ENCODE peak calls at places on chromosomes 11 and 22, in five cellular contexts. Q is choroid plexus epithelial cell, L is RPMI7951, H is lower leg skin, C is glomerular endothelial cell. J is an unnamed sample.

GRCh38 chr22:37077802-37078448 is 26.4 kb downstream of the KCTD17 start:
- DNase-seq in C (no peak), H (no peak), L (peak), Q (peak), J (peak)

GRCh38 chr22:50627452-50627913 is 469 bp downstream of the ARSA start:
- DNase-seq in C (no peak), L (peak), H (no peak), Q (no peak), J (no peak)

GRCh38 chr11:17748761-17749721 is 14.5 kb downstream of the KCNC1 start:
- DNase-seq in H (no peak), Q (no peak), C (no peak), L (no peak), J (no peak)

GRCh38 chr11:465896-466538 is 15.9 kb downstream of the PTDSS2 start:
- DNase-seq in Q (no peak), H (no peak), L (no peak), C (no peak), J (no peak)

GRCh38 chr11:113261709-113262475 is 52.5 kb upstream of the TTC12 start:
- DNase-seq in L (peak), H (no peak), Q (peak), C (no peak), J (no peak)

GRCh38 chr11:73100578-73100977 is 41.5 kb downstream of the FCHSD2 start:
- DNase-seq in Q (no peak), H (no peak), L (no peak), C (no peak), J (no peak)

GRCh38 chr22:17230239-17230638 is 11.0 kb upstream of the ADA2 start:
- DNase-seq in C (no peak), Q (no peak), H (no peak), L (no peak), J (no peak)

GRCh38 chr11:114315749-114316368 is 19.7 kb downstream of the NNMT start:
- DNase-seq in C (no peak), Q (peak), H (no peak), L (no peak), J (no peak)

GRCh38 chr11:129236850-129237249 is 44.7 kb upstream of the ARHGAP32 start:
- DNase-seq in Q (no peak), H (no peak), L (no peak), C (no peak), J (no peak)

GRCh38 chr22:37275134-37275533 is 7.2 kb upstream of the CYTH4 start:
- DNase-seq in H (no peak), C (no peak), L (no peak), Q (no peak), J (no peak)

GRCh38 chr11:95917188-95918036 is 6.5 kb downstream of the MTMR2 start:
- DNase-seq in Q (peak), H (no peak), L (no peak), C (peak), J (no peak)

GRCh38 chr11:69007978-69008381 is 5.1 kb downstream of the MRGPRF start:
- DNase-seq in C (no peak), H (no peak), Q (no peak), L (no peak), J (no peak)

GRCh38 chr11:128290106-128290840 is 297.1 kb downstream of the ETS1 start:
- DNase-seq in Q (peak), H (peak), L (peak), C (peak), J (peak)

GRCh38 chr11:77547863-77548551 is 41.7 kb upstream of the AQP11 start:
- DNase-seq in Q (peak), H (peak), L (peak), C (peak), J (peak)

GRCh38 chr11:33910261-33910959 is 18.5 kb upstream of the LMO2 start:
- DNase-seq in H (no peak), Q (no peak), C (no peak), L (peak), J (no peak)

GRCh38 chr22:27880778-27881394 is 38.2 kb downstream of the PITPNB start:
- DNase-seq in Q (peak), L (peak), C (peak), H (peak), J (peak)

GRCh38 chr11:61004841-61005240 is 33.4 kb downstream of the CD6 start:
- DNase-seq in Q (peak), C (no peak), H (no peak), L (no peak), J (no peak)

GRCh38 chr11:109795234-109795633 is 298.0 kb upstream of the ZC3H12C start:
- DNase-seq in H (no peak), C (no peak), L (no peak), Q (peak), J (no peak)

GRCh38 chr11:40877256-40877655 is 582.2 kb downstream of the LRRC4C start:
- DNase-seq in L (peak), Q (no peak), C (no peak), H (no peak), J (no peak)

GRCh38 chr11:34344410-34345011 is 13.3 kb downstream of the ABTB2 start:
- DNase-seq in C (no peak), Q (no peak), L (no peak), H (no peak), J (no peak)

GRCh38 chr11:13008625-13009475 is at the start of gene RASSF10:
- DNase-seq in Q (no peak), C (no peak), L (peak), H (peak), J (no peak)

GRCh38 chr11:115925568-115925904 is 421.3 kb upstream of the CADM1 start:
- DNase-seq in Q (no peak), C (no peak), L (no peak), H (no peak), J (no peak)

GRCh38 chr11:18347471-18348125 is 25.2 kb downstream of the GTF2H1 start:
- DNase-seq in L (peak), Q (peak), C (no peak), H (no peak), J (no peak)

GRCh38 chr11:115503083-115503885 is 931 bp downstream of the CADM1 start:
- DNase-seq in C (no peak), L (peak), H (peak), Q (peak), J (no peak)

GRCh38 chr11:46003647-46004046 is 81.2 kb downstream of the LARGE2 start:
- DNase-seq in L (no peak), Q (peak), H (no peak), C (no peak), J (no peak)

GRCh38 chr22:48574776-48575566 is 1252.7 kb downstream of the BRD1 start:
- DNase-seq in H (no peak), C (no peak), L (no peak), Q (peak), J (no peak)

GRCh38 chr11:123450593-123450992 is 20.5 kb downstream of the GRAMD1B start:
- DNase-seq in Q (no peak), L (peak), C (no peak), H (no peak), J (no peak)

GRCh38 chr11:46309669-46310288 is 32.3 kb downstream of the CREB3L1 start:
- DNase-seq in L (peak), H (no peak), Q (no peak), C (no peak), J (no peak)

GRCh38 chr11:88068848-88069554 is 106.2 kb downstream of the RAB38 start:
- DNase-seq in L (no peak), C (no peak), Q (no peak), H (no peak), J (no peak)

GRCh38 chr11:13347901-13348300 is 70.3 kb downstream of the BMAL1 start:
- DNase-seq in Q (no peak), H (no peak), C (no peak), L (no peak), J (no peak)

GRCh38 chr11:65479184-65480145 is 19.4 kb upstream of the MALAT1 start:
- DNase-seq in L (peak), C (no peak), Q (peak), H (no peak), J (no peak)

GRCh38 chr11:71498091-71498490 is 29.0 kb upstream of the KRTAP5-7 start:
- DNase-seq in H (no peak), Q (no peak), L (no peak), C (no peak), J (no peak)

GRCh38 chr22:40412441-40412840 is 42.0 kb downstream of the SGSM3 start:
- DNase-seq in C (no peak), Q (no peak), L (no peak), H (no peak), J (peak)

GRCh38 chr11:112822478-112823274 is 138.5 kb upstream of the NCAM1 start:
- DNase-seq in L (peak), Q (no peak), H (no peak), C (no peak), J (no peak)

GRCh38 chr11:62574363-62575057 is 819 bp upstream of the EEF1G start:
- DNase-seq in C (no peak), Q (no peak), L (peak), H (no peak), J (no peak)

GRCh38 chr11:102831128-102831708 is 12.2 kb downstream of the MMP3 start:
- DNase-seq in Q (peak), C (no peak), L (no peak), H (peak), J (no peak)

GRCh38 chr11:83724704-83725114 is 438.5 kb upstream of the CCDC90B start:
- DNase-seq in L (peak), Q (peak), C (no peak), H (peak), J (no peak)

GRCh38 chr11:93606314-93606713 is 55.2 kb upstream of the CEP295 start:
- DNase-seq in H (no peak), C (no peak), L (no peak), Q (no peak), J (no peak)

GRCh38 chr11:65013130-65013691 is 749 bp upstream of the ARL2 start:
- DNase-seq in Q (peak), L (peak), H (peak), C (peak), J (peak)

J was measured in memory B cell.